ENCODE peak calls at places on chromosomes 7 and 10, in four cellular contexts. One of them, this sample, is unnamed.

GRCh38 chr7:113367187-113367586 is 248.8 kb upstream of the SMIM30 start:
- DNase-seq in H7: no peak
- DNase-seq in cardiac muscle cell: no peak
- DNase-seq in aorta: no peak
- DNase-seq in this sample: no peak

GRCh38 chr7:54897891-54898290 is 120.9 kb upstream of the EGFR start:
- DNase-seq in H7: no peak
- DNase-seq in aorta: no peak
- DNase-seq in cardiac muscle cell: no peak
- DNase-seq in this sample: peak

GRCh38 chr7:69678794-69679103 is 80.5 kb downstream of the AUTS2 start:
- DNase-seq in aorta: no peak
- DNase-seq in H7: no peak
- DNase-seq in cardiac muscle cell: no peak
- DNase-seq in this sample: no peak

GRCh38 chr10:105769248-105770184 is 1128.4 kb downstream of the SORCS3 start:
- DNase-seq in cardiac muscle cell: no peak
- DNase-seq in aorta: no peak
- DNase-seq in H7: no peak
- DNase-seq in this sample: no peak

GRCh38 chr10:102682981-102683380 is 31.2 kb downstream of the ARL3 start:
- DNase-seq in aorta: no peak
- DNase-seq in H7: no peak
- DNase-seq in cardiac muscle cell: no peak
- DNase-seq in this sample: no peak

GRCh38 chr10:46546591-46547330 is 9.7 kb downstream of the GPRIN2 start:
- DNase-seq in H7: no peak
- DNase-seq in aorta: peak
- DNase-seq in cardiac muscle cell: no peak
- DNase-seq in this sample: no peak

GRCh38 chr7:106999023-106999422 is 45.5 kb upstream of the PRKAR2B start:
- DNase-seq in H7: no peak
- DNase-seq in cardiac muscle cell: peak
- DNase-seq in aorta: no peak
- DNase-seq in this sample: peak

GRCh38 chr10:27440021-27440420 is 64.1 kb upstream of the RAB18 start:
- DNase-seq in aorta: no peak
- DNase-seq in H7: no peak
- DNase-seq in cardiac muscle cell: no peak
- DNase-seq in this sample: no peak

GRCh38 chr7:131859162-131859821 is 302.9 kb upstream of the PODXL start:
- DNase-seq in cardiac muscle cell: peak
- DNase-seq in aorta: peak
- DNase-seq in H7: peak
- DNase-seq in this sample: peak

GRCh38 chr10:87761153-87761552 is 56.9 kb downstream of the ATAD1 start:
- DNase-seq in cardiac muscle cell: peak
- DNase-seq in aorta: no peak
- DNase-seq in H7: no peak
- DNase-seq in this sample: peak

GRCh38 chr10:116106611-116107010 is 166.4 kb downstream of the GFRA1 start:
- DNase-seq in cardiac muscle cell: no peak
- DNase-seq in aorta: no peak
- DNase-seq in H7: no peak
- DNase-seq in this sample: no peak

GRCh38 chr7:25840209-25840792 is 311.7 kb upstream of the NFE2L3 start:
- DNase-seq in cardiac muscle cell: peak
- DNase-seq in aorta: no peak
- DNase-seq in H7: no peak
- DNase-seq in this sample: peak

GRCh38 chr10:98425511-98426352 is 10.8 kb upstream of the PYROXD2 start:
- DNase-seq in cardiac muscle cell: peak
- DNase-seq in aorta: no peak
- DNase-seq in H7: peak
- DNase-seq in this sample: peak

GRCh38 chr7:57339198-57339944 is 110.6 kb upstream of the ZNF716 start:
- DNase-seq in H7: no peak
- DNase-seq in aorta: no peak
- DNase-seq in cardiac muscle cell: no peak
- DNase-seq in this sample: no peak

GRCh38 chr7:2260820-2261219 is 18.8 kb downstream of the NUDT1 start:
- DNase-seq in cardiac muscle cell: no peak
- DNase-seq in aorta: no peak
- DNase-seq in H7: no peak
- DNase-seq in this sample: peak

GRCh38 chr7:136637826-136638225 is 230.6 kb upstream of the CHRM2 start:
- DNase-seq in cardiac muscle cell: no peak
- DNase-seq in aorta: no peak
- DNase-seq in H7: no peak
- DNase-seq in this sample: no peak

GRCh38 chr10:129161184-129161583 is 305.9 kb upstream of the MGMT start:
- DNase-seq in cardiac muscle cell: peak
- DNase-seq in aorta: no peak
- DNase-seq in H7: peak
- DNase-seq in this sample: peak

DNA sequence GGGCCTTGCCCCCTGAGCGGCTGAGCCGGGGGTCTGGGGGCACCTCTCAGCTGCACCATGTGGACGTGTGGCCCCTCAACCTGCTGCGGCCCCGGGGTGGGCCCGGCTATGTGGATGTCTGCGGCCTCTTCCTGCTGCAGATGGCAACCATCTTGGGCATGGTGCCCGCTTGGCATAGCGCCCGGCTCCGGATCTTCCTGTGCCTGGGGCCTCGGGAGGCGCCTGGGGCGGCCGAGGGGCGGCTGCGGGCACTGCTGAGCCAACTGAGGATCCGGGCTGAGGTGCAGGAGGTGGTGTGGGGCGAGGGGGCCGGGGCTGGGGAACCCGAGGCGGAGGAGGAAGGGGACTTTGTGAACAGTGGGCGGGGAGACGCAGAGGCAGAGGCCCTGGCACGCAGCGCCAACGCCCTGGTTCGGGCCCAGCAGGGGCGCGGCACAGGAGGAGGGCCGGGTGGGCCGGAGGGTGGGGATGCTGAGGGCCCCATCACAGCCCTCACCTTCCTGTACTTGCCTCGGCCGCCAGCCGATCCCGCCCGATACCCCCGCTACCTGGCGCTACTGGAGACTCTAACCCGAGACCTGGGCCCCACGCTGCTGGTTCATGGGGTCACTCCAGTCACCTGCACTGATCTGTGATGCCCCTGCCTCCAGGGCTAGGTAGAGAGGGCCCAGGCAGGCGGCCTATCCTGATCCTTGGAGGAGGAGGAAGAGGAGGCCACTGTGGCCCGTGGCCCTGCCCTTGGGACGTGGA is 1.0 kb upstream of the TRIP6 start:
- DNase-seq in cardiac muscle cell: no peak
- DNase-seq in H7: peak
- DNase-seq in aorta: peak
- DNase-seq in this sample: no peak
- H3K4me3 ChIP-seq in cardiac muscle cell: no peak
- H3K4me3 ChIP-seq in H7: no peak
- H3K4me3 ChIP-seq in aorta: peak
- H3K4me3 ChIP-seq in this sample: no peak

GRCh38 chr7:95598511-95598910 is 2.2 kb upstream of the PDK4 start:
- DNase-seq in aorta: no peak
- DNase-seq in H7: no peak
- DNase-seq in cardiac muscle cell: peak
- DNase-seq in this sample: no peak

GRCh38 chr7:95602421-95602820 is 6.1 kb upstream of the PDK4 start:
- DNase-seq in cardiac muscle cell: no peak
- DNase-seq in aorta: no peak
- DNase-seq in H7: no peak
- DNase-seq in this sample: no peak

GRCh38 chr7:95605275-95605674 is 9.0 kb upstream of the PDK4 start:
- DNase-seq in H7: no peak
- DNase-seq in aorta: no peak
- DNase-seq in cardiac muscle cell: no peak
- DNase-seq in this sample: no peak

GRCh38 chr7:95599069-95599468 is 2.8 kb upstream of the PDK4 start:
- DNase-seq in H7: no peak
- DNase-seq in cardiac muscle cell: no peak
- DNase-seq in aorta: no peak
- DNase-seq in this sample: no peak

GRCh38 chr7:95601324-95601723 is 5.0 kb upstream of the PDK4 start:
- DNase-seq in aorta: no peak
- DNase-seq in H7: no peak
- DNase-seq in cardiac muscle cell: no peak
- DNase-seq in this sample: no peak
- H3K4me3 ChIP-seq in aorta: no peak
- H3K4me3 ChIP-seq in H7: no peak
- H3K4me3 ChIP-seq in cardiac muscle cell: no peak
- H3K4me3 ChIP-seq in this sample: no peak

DNA sequence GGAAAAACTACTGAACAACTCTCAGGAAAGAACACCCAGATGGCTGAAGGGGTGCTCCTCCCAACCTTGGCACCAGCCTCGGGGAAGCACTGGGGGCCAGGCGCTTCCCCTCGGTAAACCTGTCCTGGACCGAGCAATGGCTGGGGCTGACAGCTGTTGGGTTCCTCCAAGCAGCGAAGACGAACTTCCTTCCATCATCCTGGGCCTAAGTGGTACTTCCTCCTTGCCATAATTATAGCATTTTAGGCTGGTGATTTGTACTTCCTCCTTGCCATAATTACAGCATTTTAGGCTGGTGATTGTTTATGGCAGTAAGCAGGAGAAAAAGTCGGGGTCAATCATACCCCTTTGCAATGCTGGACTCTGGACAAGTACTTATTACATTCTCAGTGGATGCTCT is 69.3 kb downstream of the MYOF start:
- DNase-seq in aorta: no peak
- DNase-seq in H7: no peak
- DNase-seq in cardiac muscle cell: no peak
- DNase-seq in this sample: no peak
- H3K4me3 ChIP-seq in aorta: no peak
- H3K4me3 ChIP-seq in H7: no peak
- H3K4me3 ChIP-seq in cardiac muscle cell: no peak
- H3K4me3 ChIP-seq in this sample: no peak

GRCh38 chr10:89283988-89284475 is 17.8 kb upstream of the IFIT2 start:
- DNase-seq in cardiac muscle cell: peak
- DNase-seq in H7: no peak
- DNase-seq in aorta: peak
- DNase-seq in this sample: peak
- H3K4me3 ChIP-seq in cardiac muscle cell: no peak
- H3K4me3 ChIP-seq in H7: no peak
- H3K4me3 ChIP-seq in aorta: no peak
- H3K4me3 ChIP-seq in this sample: peak

This sample was measured in fibroblast of villous mesenchyme.